ENCODE peak calls at places on chromosomes 16 and 17, in eight cellular contexts. P is uterus; E is left ventricle myocardium inferior; Y is A549; L is heart right ventricle; Q is CD8-positive, alpha-beta T cell; N is hepatocyte; F is SK-N-SH. A is an unnamed sample.
A peak's percentile ranks its signal among the peaks of the same experiment; 100 is the strongest.

GRCh38 chr16:51816929-51817328 is 665.9 kb upstream of the SALL1 start:
- DNase-seq in Q (no peak), E (no peak), N (no peak), P (no peak), L (no peak), F (no peak), Y (no peak), A (no peak)

GRCh38 chr17:57293077-57293476 is 36.8 kb downstream of the MSI2 start:
- DNase-seq in L (no peak), P (no peak), Q (no peak), Y (no peak), E (peak; percentile 27), N (peak; percentile 62), F (no peak), A (no peak)

GRCh38 chr17:75238684-75239191 is 22.7 kb downstream of the GGA3 start:
- DNase-seq in E (no peak), Q (peak; percentile 67), N (peak; percentile 79), Y (peak; percentile 96), P (peak; percentile 58), L (peak; percentile 46), F (peak; percentile 90), A (peak; percentile 68)

GRCh38 chr16:8962393-8963009 is 1.2 kb downstream of the USP7 start:
- DNase-seq in E (no peak), Q (peak; percentile 69), L (peak; percentile 18), P (no peak), Y (no peak), F (peak; percentile 53), N (peak; percentile 68), A (peak; percentile 30)

GRCh38 chr17:34235389-34236028 is 19.6 kb upstream of the CCL2 start:
- DNase-seq in Y (no peak), F (no peak), E (peak; percentile 83), Q (no peak), L (peak; percentile 65), P (peak; percentile 82), N (peak; percentile 52), A (no peak)

GRCh38 chr17:82970818-82971610 is 108.4 kb upstream of the METRNL start:
- DNase-seq in L (no peak), F (no peak), E (no peak), N (no peak), Q (no peak), Y (no peak), P (no peak), A (no peak)

GRCh38 chr16:68539704-68540370 is 746 bp downstream of the ZFP90 start:
- DNase-seq in F (no peak), P (no peak), E (no peak), Q (peak; percentile 54), L (no peak), N (peak; percentile 19), Y (no peak), A (peak; percentile 15)

GRCh38 chr16:70746040-70746707 is 54.8 kb downstream of the VAC14 start:
- DNase-seq in P (peak; percentile 93), F (peak; percentile 41), Q (no peak), Y (peak; percentile 68), L (no peak), E (peak; percentile 50), N (peak; percentile 69), A (peak; percentile 70)

GRCh38 chr16:74271879-74272278 is 24.7 kb upstream of the PSMD7 start:
- DNase-seq in N (no peak), P (no peak), F (no peak), Y (no peak), E (no peak), L (no peak), Q (no peak), A (no peak)

GRCh38 chr16:17367932-17368331 is 102.8 kb downstream of the XYLT1 start:
- DNase-seq in P (peak; percentile 44), Y (peak; percentile 21), Q (no peak), E (no peak), L (no peak), N (peak; percentile 47), F (peak; percentile 27), A (no peak)

GRCh38 chr17:3740611-3741073 is 16.9 kb downstream of the HASPIN start:
- DNase-seq in P (no peak), E (no peak), Y (no peak), F (no peak), L (no peak), Q (peak; percentile 70), N (no peak), A (no peak)

GRCh38 chr17:65243838-65244237 is 106.7 kb downstream of the RGS9 start:
- DNase-seq in Y (no peak), E (no peak), F (no peak), N (no peak), P (no peak), L (no peak), Q (no peak), A (peak; percentile 34)

GRCh38 chr16:62692685-62693084 is 656.4 kb upstream of the CDH8 start:
- DNase-seq in Y (no peak), Q (no peak), P (no peak), E (no peak), L (no peak), F (no peak), N (no peak), A (no peak)

GRCh38 chr17:75487351-75488070 is 27.8 kb downstream of the CASKIN2 start:
- DNase-seq in F (no peak), N (no peak), E (no peak), L (peak; percentile 36), P (no peak), Q (peak; percentile 84), Y (no peak), A (no peak)

GRCh38 chr16:30870904-30871303 is 23.0 kb downstream of the BCL7C start:
- DNase-seq in N (no peak), P (no peak), F (no peak), E (no peak), Q (no peak), L (no peak), Y (no peak), A (no peak)

GRCh38 chr16:30866031-30866430 is 27.8 kb downstream of the BCL7C start:
- DNase-seq in P (no peak), Q (no peak), L (no peak), N (no peak), F (no peak), Y (no peak), E (no peak), A (no peak)

DNA sequence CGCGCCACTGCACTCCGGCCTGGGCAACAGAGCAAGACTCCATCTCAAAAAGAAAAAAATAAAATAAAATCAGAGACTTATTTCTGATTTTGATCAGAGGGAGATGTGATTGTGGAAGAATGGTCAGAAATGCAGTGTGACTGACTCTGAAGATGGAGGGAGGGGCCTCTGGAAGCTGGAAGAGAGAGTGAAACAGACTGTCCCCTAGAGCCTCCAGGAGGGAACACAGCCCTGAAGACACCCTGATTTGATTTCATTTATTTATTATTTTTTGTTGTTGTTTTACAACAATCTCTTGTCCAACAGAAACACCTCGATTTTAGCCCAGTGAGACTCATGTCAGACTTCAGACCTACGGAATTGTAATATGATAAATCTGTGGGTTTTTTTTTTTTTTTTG is 26.1 kb downstream of the BCL7C start:
- DNase-seq in Q (no peak), L (no peak), F (peak; percentile 34), N (peak; percentile 22), P (no peak), Y (peak; percentile 43), E (no peak), A (no peak)
- TF ChIP-seq CTCF in Q (no peak), L (no peak), F (peak; percentile 42), N (peak; percentile 7), P (no peak), Y (no peak), E (no peak), A (no peak)

DNA sequence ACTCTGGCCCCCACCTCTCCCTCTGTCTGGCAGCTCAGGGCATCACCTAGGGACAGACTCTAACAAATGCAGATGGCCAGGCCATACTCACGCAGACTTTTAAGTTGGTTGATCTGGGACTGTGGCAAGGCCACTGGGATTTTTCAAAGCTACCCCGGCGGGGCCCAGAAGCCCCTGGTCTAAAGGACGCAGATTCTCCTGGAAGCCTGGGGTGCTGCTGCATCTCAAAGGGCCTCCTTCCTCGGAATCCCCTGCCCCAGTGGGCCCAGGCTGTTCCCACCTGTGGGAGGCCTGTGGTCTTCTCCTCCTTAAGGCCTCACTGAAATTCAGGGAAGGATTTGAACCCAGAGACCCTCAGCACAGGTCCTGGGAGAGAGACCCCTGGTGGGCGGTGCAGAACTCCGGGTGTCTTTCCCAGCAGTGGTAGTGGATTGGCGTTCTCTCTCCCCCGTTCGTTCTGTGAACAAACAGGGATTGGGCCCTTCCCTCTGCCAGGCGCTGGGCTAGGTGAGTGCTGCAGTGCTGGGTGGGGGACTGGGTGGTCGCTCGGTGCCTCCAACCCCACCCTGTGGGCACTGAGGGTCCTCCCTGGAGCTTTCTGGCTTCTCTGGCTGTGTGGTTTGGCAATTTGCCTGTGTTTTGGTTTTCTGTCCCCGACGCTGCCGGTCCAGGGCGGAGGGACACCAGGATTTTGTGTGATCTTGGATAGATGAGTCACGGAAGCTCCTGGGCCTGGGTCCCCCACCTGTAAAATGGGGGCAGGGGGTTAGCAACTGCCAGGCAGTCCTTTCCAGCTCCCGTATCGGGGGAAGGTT is 160.6 kb upstream of the GSE1 start:
- DNase-seq in L (no peak), Q (no peak), F (no peak), P (no peak), N (no peak), E (no peak), Y (no peak), A (no peak)
- TF ChIP-seq CTCF in L (no peak), Q (no peak), F (peak; percentile 13), P (no peak), N (no peak), E (no peak), Y (no peak), A (no peak)

GRCh38 chr17:73650617-73651200 is 6.5 kb upstream of the SDK2 start:
- DNase-seq in N (no peak), L (no peak), Q (peak; percentile 39), E (no peak), Y (no peak), F (no peak), P (no peak), A (no peak)

GRCh38 chr17:73648543-73648820 is 4.2 kb upstream of the SDK2 start:
- DNase-seq in P (no peak), Q (peak; percentile 19), Y (no peak), E (no peak), N (no peak), F (no peak), L (no peak), A (no peak)

GRCh38 chr17:73647767-73648542 is 3.7 kb upstream of the SDK2 start:
- DNase-seq in N (no peak), L (no peak), P (no peak), F (no peak), Y (no peak), Q (no peak), E (no peak), A (no peak)

GRCh38 chr17:73648974-73649373 is 4.7 kb upstream of the SDK2 start:
- DNase-seq in F (peak; percentile 69), Q (no peak), P (no peak), L (no peak), N (no peak), E (no peak), Y (no peak), A (no peak)

DNA sequence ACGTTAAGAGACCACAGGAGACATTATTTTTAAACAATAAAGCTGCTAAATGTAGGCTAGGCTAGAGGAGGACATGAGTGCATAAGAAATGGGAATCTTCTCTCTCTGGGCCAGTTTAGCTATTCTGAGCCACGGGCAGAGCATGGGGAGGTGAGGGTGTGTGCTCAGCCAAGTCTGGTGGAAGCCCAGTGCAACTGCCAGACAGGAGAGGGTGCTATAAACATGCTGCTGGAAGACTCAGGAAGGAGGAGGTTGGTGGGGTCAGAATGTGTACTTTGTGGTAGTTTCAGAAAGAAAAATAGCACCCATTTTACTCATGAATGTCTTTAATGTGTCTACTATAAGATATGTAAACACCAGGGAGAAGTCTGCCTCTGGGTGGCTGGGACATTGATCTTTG is 5.9 kb upstream of the SDK2 start:
- DNase-seq in F (peak; percentile 63), E (no peak), N (peak; percentile 58), L (no peak), Q (peak; percentile 52), Y (no peak), P (no peak), A (no peak)
- TF ChIP-seq CTCF in F (no peak), E (peak; percentile 53), N (peak; percentile 55), L (no peak), Q (no peak), Y (peak; percentile 68), P (no peak), A (no peak)

GRCh38 chr16:87930456-87930855 is 5.9 kb downstream of the CA5A start:
- DNase-seq in P (no peak), F (peak; percentile 76), Q (no peak), N (no peak), L (no peak), E (no peak), Y (no peak), A (peak; percentile 37)
- TF ChIP-seq CTCF in P (no peak), F (peak; percentile 37), Q (no peak), N (peak; percentile 35), L (no peak), E (no peak), Y (peak; percentile 10), A (peak; percentile 42)

A was measured in Calu3.